ENCODE peak calls at places on chromosome 17, in four cellular contexts. V is smooth muscle cell of the brain vasculature; I is transverse colon; N is stimulated activated CD4-positive, alpha-beta T cell treated with anti-CD3 and anti-CD28 coated beads, Interleukin-1b, Interleukin-23, amount 100 ng/mL, for 1 hour. Y is an unnamed sample.

GRCh38 chr17:30236807-30237206 is 1.3 kb upstream of the SLC6A4 start:
- DNase-seq in V (no peak), I (peak), N (no peak), Y (no peak)

GRCh38 chr17:51873302-51873701 is 285.2 kb downstream of the CA10 start:
- DNase-seq in V (no peak), I (no peak), N (no peak), Y (no peak)

GRCh38 chr17:49277638-49278037 is 47.1 kb upstream of the PHOSPHO1 start:
- DNase-seq in V (no peak), I (no peak), N (no peak), Y (no peak)

GRCh38 chr17:66724581-66725341 is 110.2 kb upstream of the CACNG5 start:
- DNase-seq in V (peak), I (no peak), N (no peak), Y (no peak)

GRCh38 chr17:29855686-29856085 is 74.3 kb downstream of the SSH2 start:
- DNase-seq in V (no peak), I (no peak), N (no peak), Y (no peak)

GRCh38 chr17:81621494-81622230 is 15.2 kb downstream of the NPLOC4 start:
- DNase-seq in V (no peak), I (no peak), N (no peak), Y (no peak)

GRCh38 chr17:40477796-40478195 is 23.6 kb downstream of the TNS4 start:
- DNase-seq in V (no peak), I (no peak), N (no peak), Y (no peak)

GRCh38 chr17:48564200-48565023 is 13.7 kb downstream of the HOXB4 start:
- DNase-seq in V (no peak), I (no peak), N (no peak), Y (peak)

GRCh38 chr17:7586673-7587419 is 3.0 kb downstream of the SOX15 start:
- DNase-seq in V (no peak), I (peak), N (no peak), Y (no peak)

GRCh38 chr17:63816669-63817068 is 10.6 kb upstream of the PSMC5 start:
- DNase-seq in V (no peak), I (no peak), N (no peak), Y (no peak)

GRCh38 chr17:81004336-81005015 is 12.8 kb downstream of the CHMP6 start:
- DNase-seq in V (no peak), I (no peak), N (no peak), Y (no peak)

GRCh38 chr17:77489898-77490265 is 349.1 kb downstream of the SEC14L1 start:
- DNase-seq in V (no peak), I (peak), N (no peak), Y (peak)

GRCh38 chr17:81863833-81864768 is 3.8 kb upstream of the P4HB start:
- DNase-seq in V (no peak), I (no peak), N (no peak), Y (no peak)

GRCh38 chr17:7220593-7221280 is 999 bp downstream of the ACADVL start:
- DNase-seq in V (no peak), I (peak), N (no peak), Y (no peak)

Y was measured in ascending aorta.